ENCODE peak calls at places on chromosomes 2 and 18, in eight cellular contexts. I is vagina; W is activated gamma-delta T cell treated with Interleukin-2 at 50 U/mL for 16 hours; E is amniotic stem cell; S is T-helper 9 cell; L is CD4-positive, alpha-beta T cell; B is iris pigment epithelial cell; F is tibial artery. G is an unnamed sample.

GRCh38 chr18:2139676-2140075 is 431.6 kb downstream of the METTL4 start:
- DNase-seq in I (no peak), W (no peak), E (no peak), S (no peak), L (no peak), B (peak; percentile 56), F (no peak), G (no peak)

GRCh38 chr2:66846887-66847286 is 412.0 kb downstream of the MEIS1 start:
- DNase-seq in I (no peak), W (no peak), E (no peak), S (no peak), L (no peak), B (no peak), F (no peak), G (no peak)

GRCh38 chr2:128714285-128714684 is 395.6 kb upstream of the HS6ST1 start:
- DNase-seq in I (peak; percentile 79), W (no peak), E (no peak), S (no peak), L (no peak), B (no peak), F (no peak), G (no peak)

GRCh38 chr18:54777118-54777791 is 51.0 kb upstream of the RAB27B start:
- DNase-seq in I (no peak), W (no peak), E (no peak), S (no peak), L (no peak), B (peak; percentile 7), F (no peak), G (no peak)

GRCh38 chr18:58045265-58046086 is 1.4 kb downstream of the NEDD4L start:
- DNase-seq in I (no peak), W (peak; percentile 21), E (peak; percentile 11), S (peak; percentile 12), L (peak; percentile 22), B (peak; percentile 39), F (peak; percentile 28), G (peak; percentile 28)

GRCh38 chr2:26477911-26478253 is at the start of gene OTOF:
- DNase-seq in I (no peak), W (no peak), E (peak; percentile 30), S (no peak), L (no peak), B (peak; percentile 67), F (peak; percentile 40), G (no peak)

GRCh38 chr2:211598238-211598637 is 940.4 kb downstream of the ERBB4 start:
- DNase-seq in I (no peak), W (no peak), E (peak; percentile 59), S (no peak), L (no peak), B (peak; percentile 4), F (no peak), G (no peak)

GRCh38 chr2:68828887-68829708 is 42.1 kb downstream of the BMP10 start:
- DNase-seq in I (peak; percentile 94), W (peak; percentile 62), E (peak; percentile 75), S (peak; percentile 67), L (peak; percentile 40), B (peak; percentile 98), F (peak; percentile 98), G (peak; percentile 63)

GRCh38 chr2:19140463-19141208 is 217.8 kb downstream of the OSR1 start:
- DNase-seq in I (no peak), W (no peak), E (peak; percentile 62), S (no peak), L (no peak), B (peak; percentile 92), F (no peak), G (no peak)

GRCh38 chr2:140863713-140864112 is 1267.1 kb downstream of the LRP1B start:
- DNase-seq in I (no peak), W (no peak), E (peak; percentile 24), S (no peak), L (no peak), B (peak; percentile 72), F (no peak), G (no peak)

GRCh38 chr2:70939001-70939846 is 3.5 kb downstream of the ATP6V1B1 start:
- DNase-seq in I (peak; percentile 42), W (no peak), E (no peak), S (no peak), L (no peak), B (no peak), F (no peak), G (peak; percentile 6)

GRCh38 chr2:226556050-226556449 is 243.6 kb downstream of the IRS1 start:
- DNase-seq in I (no peak), W (no peak), E (no peak), S (no peak), L (no peak), B (peak; percentile 20), F (no peak), G (no peak)

GRCh38 chr18:75624836-75625235 is 197.3 kb upstream of the SMIM21 start:
- DNase-seq in I (no peak), W (no peak), E (no peak), S (no peak), L (no peak), B (no peak), F (no peak), G (no peak)

GRCh38 chr2:41967426-41968181 is 80.2 kb upstream of the PKDCC start:
- DNase-seq in I (no peak), W (no peak), E (no peak), S (no peak), L (no peak), B (no peak), F (peak; percentile 65), G (no peak)